ENCODE peak calls at places on chromosomes 2 and 18, in six cellular contexts. Z is aorta, W is GM23248, B is A673, F is neural progenitor cell, H is upper lobe of left lung. D is an unnamed sample. For H3K36me3, the result is how much of the 10 kb centered on the place peaks cover.

GRCh38 chr18:73099759-73100158 is 232.0 kb upstream of the NETO1 start:
- DNase-seq in B (no peak), W (no peak), Z (no peak), H (no peak), F (no peak), D (no peak)

GRCh38 chr2:27042985-27043634 is 8.4 kb upstream of the AGBL5 start:
- DNase-seq in W (peak), F (no peak), Z (no peak), H (no peak), B (no peak), D (no peak)

GRCh38 chr18:62080172-62080571 is 106.7 kb downstream of the PIGN start:
- DNase-seq in W (no peak), F (no peak), H (no peak), Z (no peak), B (no peak), D (no peak)

GRCh38 chr18:2955966-2956521 is 56.9 kb downstream of the LPIN2 start:
- DNase-seq in B (no peak), F (no peak), W (peak), Z (no peak), H (no peak), D (no peak)

GRCh38 chr18:42274488-42275137 is 319.6 kb downstream of the PIK3C3 start:
- DNase-seq in F (peak), B (peak), H (no peak), Z (no peak), W (peak), D (no peak)

GRCh38 chr18:45677408-45677807 is 46.6 kb upstream of the SLC14A1 start:
- DNase-seq in B (no peak), W (no peak), Z (no peak), F (no peak), H (no peak), D (no peak)

GRCh38 chr2:176126929-176127768 is 2.4 kb upstream of the HOXD8 start:
- DNase-seq in F (peak), H (no peak), Z (peak), W (peak), B (peak), D (peak)

GRCh38 chr18:75727479-75727878 is 300.0 kb upstream of the SMIM21 start:
- DNase-seq in H (peak), F (peak), Z (no peak), B (peak), W (peak), D (peak)

GRCh38 chr2:88815243-88816096 is 124.0 kb downstream of the RPIA start:
- DNase-seq in B (no peak), Z (no peak), F (no peak), H (no peak), W (no peak), D (no peak)
- H3K36me3 ChIP-seq in B (under half), Z (under half), F (under half), H (under half), W (under half), D (under half)

GRCh38 chr2:233259745-233260144 is 8.3 kb downstream of the ATG16L1 start:
- DNase-seq in W (no peak), B (no peak), Z (no peak), H (no peak), F (no peak), D (no peak)
- H3K36me3 ChIP-seq in W (under half), B (half or more), Z (under half), H (half or more), F (under half), D (under half)

GRCh38 chr2:197416268-197416667 is 18.6 kb downstream of the SF3B1 start:
- DNase-seq in F (no peak), W (no peak), Z (no peak), B (no peak), H (no peak), D (no peak)

GRCh38 chr2:197414039-197414438 is 20.8 kb downstream of the SF3B1 start:
- DNase-seq in F (no peak), B (no peak), H (no peak), Z (no peak), W (no peak), D (no peak)

DNA sequence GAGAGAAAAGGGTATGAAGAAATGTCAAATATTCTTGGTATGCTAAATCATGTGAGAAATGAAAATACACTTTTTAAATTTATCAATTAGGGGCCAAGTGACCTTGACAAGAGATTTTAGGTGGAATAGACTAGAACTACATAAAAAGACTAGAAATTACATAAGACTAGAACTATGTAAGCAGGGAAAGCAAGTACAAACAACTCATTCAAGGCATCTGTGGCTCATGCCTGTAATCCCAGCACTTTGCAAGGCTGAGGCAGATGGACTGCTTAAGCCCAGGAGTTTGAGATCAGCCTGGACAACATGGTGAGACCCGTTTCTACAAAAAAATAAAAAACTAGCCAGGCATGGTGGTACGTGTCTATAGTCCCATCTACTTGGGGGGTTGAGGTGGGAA is 20.3 kb downstream of the SF3B1 start:
- DNase-seq in Z (no peak), F (no peak), W (no peak), H (no peak), B (no peak), D (no peak)
- H3K36me3 ChIP-seq in Z (under half), F (under half), W (half or more), H (half or more), B (half or more), D (under half)

GRCh38 chr2:240128608-240129144 is 7.4 kb downstream of the COPS9 start:
- DNase-seq in H (peak), B (no peak), W (no peak), F (no peak), Z (peak), D (no peak)

GRCh38 chr2:240129311-240129710 is 6.8 kb downstream of the COPS9 start:
- DNase-seq in F (no peak), B (no peak), H (peak), W (no peak), Z (peak), D (no peak)

GRCh38 chr2:240130393-240131195 is 5.5 kb downstream of the COPS9 start:
- DNase-seq in H (peak), F (no peak), B (no peak), Z (peak), W (no peak), D (peak)

GRCh38 chr2:240131296-240131695 is 4.8 kb downstream of the COPS9 start:
- DNase-seq in B (no peak), F (no peak), Z (peak), H (no peak), W (no peak), D (no peak)

DNA sequence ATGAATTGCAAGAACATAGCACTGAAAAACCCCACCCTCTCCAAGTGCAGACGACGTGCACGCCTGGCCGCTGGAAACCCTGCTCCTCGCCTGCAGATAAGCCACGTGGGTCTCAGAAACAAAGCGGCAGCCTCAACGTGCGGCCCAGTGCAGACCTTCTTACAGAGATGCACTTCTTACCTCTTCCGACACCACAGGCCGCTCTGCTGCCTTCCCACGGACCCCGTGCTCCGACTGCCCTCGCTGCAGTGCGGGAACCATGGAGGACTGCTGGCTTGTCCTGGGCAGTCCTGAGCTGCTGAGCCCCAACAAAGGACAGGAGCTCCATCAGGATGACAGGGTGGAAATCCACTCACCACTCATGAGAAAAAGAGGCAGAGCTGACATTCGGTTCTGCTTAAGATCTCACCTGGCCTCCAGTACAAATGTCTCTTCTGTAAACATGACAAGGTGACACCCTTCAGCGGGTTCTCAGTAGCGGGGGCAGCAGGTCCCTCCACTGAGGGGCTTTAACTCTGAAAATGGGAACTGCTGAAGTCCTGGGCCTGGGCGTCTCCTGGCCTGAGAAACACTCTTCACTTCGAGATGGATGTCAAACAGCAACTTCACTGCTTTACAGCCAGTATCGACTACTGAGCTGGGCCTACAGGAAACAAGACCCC is 6.2 kb downstream of the COPS9 start:
- DNase-seq in B (no peak), H (peak), Z (peak), W (no peak), F (no peak), D (peak)
- H3K36me3 ChIP-seq in B (under half), H (half or more), Z (under half), W (under half), F (under half), D (under half)

GRCh38 chr2:240126731-240127130 is 9.4 kb downstream of the COPS9 start:
- DNase-seq in W (no peak), Z (no peak), B (no peak), H (no peak), F (no peak), D (no peak)
- H3K36me3 ChIP-seq in W (under half), Z (under half), B (under half), H (half or more), F (under half), D (under half)

GRCh38 chr2:32647180-32647651 is 19.4 kb downstream of the TTC27 start:
- DNase-seq in B (peak), F (no peak), H (no peak), Z (no peak), W (peak), D (no peak)
- H3K36me3 ChIP-seq in B (under half), F (under half), H (half or more), Z (under half), W (under half), D (under half)

DNA sequence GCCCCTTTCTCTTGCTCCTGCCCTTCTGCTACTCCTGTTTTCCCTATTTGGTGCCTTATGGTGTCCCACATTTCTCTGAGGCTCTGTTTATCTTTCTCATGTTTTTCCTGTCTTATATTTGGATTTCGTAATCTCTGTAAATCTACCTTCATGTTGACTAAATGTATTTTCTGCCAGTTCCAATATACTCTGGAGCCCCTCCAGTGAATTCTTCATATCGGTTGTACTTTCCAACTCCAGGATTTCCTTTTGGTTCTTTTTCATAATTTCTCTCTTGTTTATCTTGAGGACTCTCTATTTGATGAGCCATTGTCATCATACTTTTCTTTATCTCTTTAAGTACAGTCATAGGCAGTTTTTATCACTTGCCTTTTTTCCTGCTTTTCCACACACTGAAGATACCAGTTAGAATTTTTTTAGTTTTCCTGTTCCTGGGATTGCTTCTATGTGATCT is 19.1 kb downstream of the SCLY start:
- DNase-seq in F (no peak), Z (no peak), H (no peak), W (no peak), B (no peak), D (no peak)
- H3K36me3 ChIP-seq in F (under half), Z (under half), H (under half), W (under half), B (half or more), D (under half)

DNA sequence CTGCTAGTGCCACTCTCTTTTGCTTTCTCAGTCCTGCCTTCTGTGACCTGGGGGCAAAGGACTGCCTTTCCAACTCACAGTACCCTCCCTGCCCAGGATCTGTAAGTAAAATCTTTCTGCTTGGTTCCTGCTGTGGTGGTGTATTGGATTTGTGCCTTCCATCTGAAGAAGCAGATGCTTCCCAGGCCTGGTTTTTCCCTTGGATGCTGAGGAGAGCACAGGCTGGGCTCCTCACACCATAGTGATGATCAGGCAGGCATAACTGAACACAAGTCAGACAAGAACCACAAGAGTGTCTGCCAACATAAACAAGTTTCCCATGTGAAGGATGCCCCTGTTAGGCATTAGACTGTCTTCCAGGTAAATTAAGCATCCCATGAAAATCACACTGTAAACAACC is 121.3 kb upstream of the NRXN1 start:
- DNase-seq in Z (no peak), B (no peak), F (no peak), W (no peak), H (no peak), D (no peak)
- H3K36me3 ChIP-seq in Z (under half), B (under half), F (under half), W (under half), H (under half), D (under half)

D was measured in mucosa of descending colon.